ENCODE peak calls at places on chromosomes 11 and 22, in seven cellular contexts. A is HEK293T; S is DMS 273 treated with DMSO at 0.1 percent for 48 hours; W is NCI-H1105; U is stimulated activated CD4-positive, alpha-beta T cell treated with anti-CD3 and anti-CD28 coated beads, Interleukin-12 subunit alpha, Interleukin-12 subunit beta, amount 100 ng/mL, for 4 hours; T is NCI-H2029 treated with DMSO at 0.1 percent for 48 hours; O is endothelial cell. Y is an unnamed sample.

GRCh38 chr11:67646535-67647336 is 3.8 kb downstream of the ACY3 start:
- DNase-seq in A (no peak), S (no peak), W (no peak), U (no peak), T (no peak), O (no peak), Y (no peak)

GRCh38 chr11:129815596-129816461 is at the start of gene TMEM45B:
- DNase-seq in A (no peak), S (no peak), W (peak), U (peak), T (no peak), O (peak), Y (no peak)

GRCh38 chr11:109960831-109961230 is 132.4 kb upstream of the ZC3H12C start:
- DNase-seq in A (no peak), S (no peak), W (no peak), U (no peak), T (no peak), O (no peak), Y (no peak)

GRCh38 chr22:47192651-47193437 is 430.4 kb downstream of the TBC1D22A start:
- DNase-seq in A (no peak), S (no peak), W (no peak), U (no peak), T (no peak), O (no peak), Y (no peak)

GRCh38 chr11:27216268-27217149 is 146.5 kb downstream of the CCDC34 start:
- DNase-seq in A (no peak), S (peak), W (peak), U (no peak), T (peak), O (peak), Y (no peak)

GRCh38 chr11:122071680-122072321 is 44.2 kb downstream of the BLID start:
- DNase-seq in A (no peak), S (no peak), W (no peak), U (no peak), T (no peak), O (no peak), Y (peak)

GRCh38 chr22:35424761-35425160 is 24.8 kb downstream of the MCM5 start:
- DNase-seq in A (no peak), S (no peak), W (no peak), U (no peak), T (no peak), O (no peak), Y (no peak)

GRCh38 chr11:26766996-26767395 is 45.1 kb upstream of the SLC5A12 start:
- DNase-seq in A (no peak), S (no peak), W (no peak), U (no peak), T (no peak), O (no peak), Y (no peak)

GRCh38 chr11:14537134-14537599 is 17.0 kb upstream of the PSMA1 start:
- DNase-seq in A (peak), S (peak), W (peak), U (peak), T (peak), O (no peak), Y (peak)

GRCh38 chr22:42410708-42411107 is 21.5 kb downstream of the NFAM1 start:
- DNase-seq in A (no peak), S (no peak), W (peak), U (no peak), T (no peak), O (no peak), Y (no peak)

GRCh38 chr11:119065369-119065768 is 2.2 kb upstream of the VPS11 start:
- DNase-seq in A (peak), S (no peak), W (no peak), U (no peak), T (no peak), O (no peak), Y (no peak)

GRCh38 chr11:133726576-133726975 is 118.7 kb downstream of the SPATA19 start:
- DNase-seq in A (no peak), S (peak), W (no peak), U (no peak), T (no peak), O (no peak), Y (no peak)

GRCh38 chr11:114250180-114250579 is 46.0 kb upstream of the NNMT start:
- DNase-seq in A (no peak), S (no peak), W (no peak), U (no peak), T (no peak), O (no peak), Y (no peak)

GRCh38 chr11:132414451-132414850 is 1044.0 kb downstream of the NTM start:
- DNase-seq in A (no peak), S (no peak), W (no peak), U (no peak), T (no peak), O (no peak), Y (no peak)

GRCh38 chr22:48663297-48663696 is 1164.4 kb downstream of the BRD1 start:
- DNase-seq in A (peak), S (peak), W (no peak), U (no peak), T (no peak), O (no peak), Y (no peak)

GRCh38 chr22:30232716-30233218 is 13.8 kb downstream of the LIF start:
- DNase-seq in A (no peak), S (no peak), W (no peak), U (no peak), T (no peak), O (no peak), Y (no peak)

GRCh38 chr22:27461470-27461869 is 340.1 kb downstream of the MN1 start:
- DNase-seq in A (no peak), S (no peak), W (no peak), U (no peak), T (no peak), O (peak), Y (no peak)

GRCh38 chr11:30585067-30585891 is 874 bp downstream of the MPPED2 start:
- DNase-seq in A (peak), S (no peak), W (no peak), U (no peak), T (no peak), O (peak), Y (peak)

GRCh38 chr11:74783241-74783871 is 34.7 kb downstream of the RNF169 start:
- DNase-seq in A (no peak), S (no peak), W (no peak), U (no peak), T (no peak), O (no peak), Y (no peak)

GRCh38 chr11:46977940-46978595 is 41.5 kb downstream of the CSTPP1 start:
- DNase-seq in A (no peak), S (no peak), W (no peak), U (no peak), T (peak), O (no peak), Y (no peak)

GRCh38 chr11:85540635-85541034 is 86.5 kb downstream of the DLG2 start:
- DNase-seq in A (no peak), S (no peak), W (no peak), U (no peak), T (no peak), O (no peak), Y (no peak)

GRCh38 chr11:84289381-84289906 is 1003.3 kb upstream of the CCDC90B start:
- DNase-seq in A (no peak), S (no peak), W (no peak), U (no peak), T (no peak), O (no peak), Y (no peak)

GRCh38 chr11:5367461-5368074 is 16.0 kb upstream of the OR51M1 start:
- DNase-seq in A (no peak), S (no peak), W (no peak), U (no peak), T (no peak), O (no peak), Y (no peak)

GRCh38 chr11:65310215-65310614 is 4.5 kb upstream of the CDC42EP2 start:
- DNase-seq in A (no peak), S (no peak), W (no peak), U (no peak), T (no peak), O (no peak), Y (peak)

GRCh38 chr11:3359092-3359824 is 19.7 kb downstream of the ZNF195 start:
- DNase-seq in A (no peak), S (no peak), W (no peak), U (no peak), T (no peak), O (no peak), Y (no peak)

GRCh38 chr11:69456712-69457111 is 24.8 kb upstream of the LINC01488 start:
- DNase-seq in A (no peak), S (no peak), W (no peak), U (no peak), T (no peak), O (no peak), Y (no peak)

GRCh38 chr11:128608732-128609131 is 21.4 kb upstream of the ETS1 start:
- DNase-seq in A (no peak), S (no peak), W (no peak), U (no peak), T (no peak), O (no peak), Y (no peak)

GRCh38 chr22:46070215-46070721 is 80.1 kb upstream of the PPARA start:
- DNase-seq in A (no peak), S (no peak), W (no peak), U (peak), T (no peak), O (no peak), Y (no peak)

GRCh38 chr22:50530280-50530856 is 556 bp upstream of the TYMP start:
- DNase-seq in A (no peak), S (no peak), W (no peak), U (no peak), T (no peak), O (no peak), Y (no peak)

GRCh38 chr11:74680035-74680671 is 51.1 kb downstream of the CHRDL2 start:
- DNase-seq in A (no peak), S (no peak), W (no peak), U (no peak), T (no peak), O (no peak), Y (no peak)

GRCh38 chr11:113618360-113618759 is 87.7 kb downstream of the TMPRSS5 start:
- DNase-seq in A (no peak), S (no peak), W (no peak), U (no peak), T (no peak), O (no peak), Y (no peak)

GRCh38 chr11:91860661-91861060 is 364.0 kb upstream of the FAT3 start:
- DNase-seq in A (no peak), S (no peak), W (no peak), U (no peak), T (no peak), O (no peak), Y (no peak)

GRCh38 chr11:126391286-126391954 is 35.9 kb downstream of the ST3GAL4 start:
- DNase-seq in A (no peak), S (no peak), W (no peak), U (no peak), T (no peak), O (no peak), Y (no peak)

GRCh38 chr11:6353367-6353987 is 33.2 kb upstream of the CAVIN3 start:
- DNase-seq in A (peak), S (no peak), W (peak), U (peak), T (peak), O (peak), Y (peak)

GRCh38 chr11:111833524-111833923 is 37.9 kb downstream of the ALG9 start:
- DNase-seq in A (no peak), S (peak), W (no peak), U (no peak), T (no peak), O (no peak), Y (no peak)

GRCh38 chr22:18110194-18110943 is at the start of gene TUBA8:
- DNase-seq in A (no peak), S (no peak), W (peak), U (peak), T (no peak), O (peak), Y (peak)

Y was measured in head of caudate nucleus.